ENCODE peak calls at places on chromosomes 12 and 14, in five cellular contexts. One of them, this sample, is unnamed.

GRCh38 chr12:87254371-87255030 is 774.7 kb downstream of the C12orf50 start:
- DNase-seq in mesothelial cell of epicardium: no peak
- DNase-seq in fibroblast of pulmonary artery: no peak
- DNase-seq in CD4-positive, alpha-beta T cell: no peak
- DNase-seq in AG09309: no peak
- DNase-seq in this sample: no peak

GRCh38 chr12:102567031-102567985 is 86.9 kb upstream of the IGF1 start:
- DNase-seq in fibroblast of pulmonary artery: peak; percentile 52
- DNase-seq in CD4-positive, alpha-beta T cell: no peak
- DNase-seq in mesothelial cell of epicardium: no peak
- DNase-seq in AG09309: peak; percentile 59
- DNase-seq in this sample: peak; percentile 57

GRCh38 chr12:89346741-89347324 is 5.5 kb downstream of the DUSP6 start:
- DNase-seq in CD4-positive, alpha-beta T cell: no peak
- DNase-seq in AG09309: no peak
- DNase-seq in mesothelial cell of epicardium: no peak
- DNase-seq in fibroblast of pulmonary artery: peak; percentile 94
- DNase-seq in this sample: peak; percentile 58

GRCh38 chr12:89762498-89763170 is 54.0 kb upstream of the ATP2B1 start:
- DNase-seq in mesothelial cell of epicardium: no peak
- DNase-seq in CD4-positive, alpha-beta T cell: no peak
- DNase-seq in fibroblast of pulmonary artery: no peak
- DNase-seq in AG09309: no peak
- DNase-seq in this sample: no peak

GRCh38 chr12:77064891-77065360 is 443 bp downstream of the E2F7 start:
- DNase-seq in CD4-positive, alpha-beta T cell: peak; percentile 3
- DNase-seq in mesothelial cell of epicardium: peak; percentile 19
- DNase-seq in AG09309: no peak
- DNase-seq in fibroblast of pulmonary artery: no peak
- DNase-seq in this sample: no peak

GRCh38 chr14:55115433-55115832 is 13.6 kb upstream of the LGALS3 start:
- DNase-seq in mesothelial cell of epicardium: no peak
- DNase-seq in CD4-positive, alpha-beta T cell: no peak
- DNase-seq in fibroblast of pulmonary artery: no peak
- DNase-seq in AG09309: no peak
- DNase-seq in this sample: no peak

GRCh38 chr14:56061051-56061450 is 57.2 kb upstream of the PELI2 start:
- DNase-seq in fibroblast of pulmonary artery: no peak
- DNase-seq in AG09309: no peak
- DNase-seq in CD4-positive, alpha-beta T cell: no peak
- DNase-seq in mesothelial cell of epicardium: no peak
- DNase-seq in this sample: no peak

GRCh38 chr12:21852251-21852650 is 77.7 kb upstream of the KCNJ8 start:
- DNase-seq in AG09309: no peak
- DNase-seq in mesothelial cell of epicardium: no peak
- DNase-seq in fibroblast of pulmonary artery: peak; percentile 35
- DNase-seq in CD4-positive, alpha-beta T cell: no peak
- DNase-seq in this sample: no peak

GRCh38 chr12:103839103-103839502 is 1.9 kb downstream of the NT5DC3 start:
- DNase-seq in AG09309: no peak
- DNase-seq in fibroblast of pulmonary artery: no peak
- DNase-seq in CD4-positive, alpha-beta T cell: no peak
- DNase-seq in mesothelial cell of epicardium: no peak
- DNase-seq in this sample: no peak

GRCh38 chr12:4742421-4742970 is 22.3 kb downstream of the GALNT8 start:
- DNase-seq in mesothelial cell of epicardium: no peak
- DNase-seq in CD4-positive, alpha-beta T cell: no peak
- DNase-seq in AG09309: no peak
- DNase-seq in fibroblast of pulmonary artery: no peak
- DNase-seq in this sample: no peak

GRCh38 chr12:26162905-26163304 is 32.5 kb upstream of the SSPN start:
- DNase-seq in fibroblast of pulmonary artery: no peak
- DNase-seq in AG09309: no peak
- DNase-seq in CD4-positive, alpha-beta T cell: no peak
- DNase-seq in mesothelial cell of epicardium: no peak
- DNase-seq in this sample: no peak

GRCh38 chr14:35402323-35403084 is 2.0 kb downstream of the NFKBIA start:
- DNase-seq in AG09309: no peak
- DNase-seq in fibroblast of pulmonary artery: peak; percentile 29
- DNase-seq in mesothelial cell of epicardium: no peak
- DNase-seq in CD4-positive, alpha-beta T cell: peak; percentile 40
- DNase-seq in this sample: no peak

GRCh38 chr12:14193623-14194022 is 171.9 kb upstream of the ATF7IP start:
- DNase-seq in fibroblast of pulmonary artery: no peak
- DNase-seq in mesothelial cell of epicardium: no peak
- DNase-seq in CD4-positive, alpha-beta T cell: no peak
- DNase-seq in AG09309: no peak
- DNase-seq in this sample: no peak

GRCh38 chr12:25792031-25792430 is 166.5 kb upstream of the RASSF8 start:
- DNase-seq in CD4-positive, alpha-beta T cell: no peak
- DNase-seq in AG09309: no peak
- DNase-seq in fibroblast of pulmonary artery: no peak
- DNase-seq in mesothelial cell of epicardium: no peak
- DNase-seq in this sample: no peak

GRCh38 chr12:48946206-48946605 is 11.1 kb downstream of the ARF3 start:
- DNase-seq in mesothelial cell of epicardium: no peak
- DNase-seq in CD4-positive, alpha-beta T cell: no peak
- DNase-seq in fibroblast of pulmonary artery: no peak
- DNase-seq in AG09309: no peak
- DNase-seq in this sample: no peak

GRCh38 chr14:69567563-69567962 is 7.1 kb downstream of the CCDC177 start:
- DNase-seq in mesothelial cell of epicardium: no peak
- DNase-seq in AG09309: no peak
- DNase-seq in CD4-positive, alpha-beta T cell: no peak
- DNase-seq in fibroblast of pulmonary artery: no peak
- DNase-seq in this sample: no peak

GRCh38 chr12:30500532-30500931 is 195.1 kb downstream of the IPO8 start:
- DNase-seq in AG09309: no peak
- DNase-seq in mesothelial cell of epicardium: no peak
- DNase-seq in fibroblast of pulmonary artery: no peak
- DNase-seq in CD4-positive, alpha-beta T cell: no peak
- DNase-seq in this sample: no peak

GRCh38 chr12:53046655-53047220 is 3.1 kb upstream of the TNS2 start:
- DNase-seq in fibroblast of pulmonary artery: peak; percentile 89
- DNase-seq in CD4-positive, alpha-beta T cell: no peak
- DNase-seq in AG09309: peak; percentile 74
- DNase-seq in mesothelial cell of epicardium: no peak
- DNase-seq in this sample: no peak

GRCh38 chr12:3004655-3005565 is 45.7 kb downstream of the TEAD4 start:
- DNase-seq in CD4-positive, alpha-beta T cell: no peak
- DNase-seq in AG09309: no peak
- DNase-seq in fibroblast of pulmonary artery: peak; percentile 7
- DNase-seq in mesothelial cell of epicardium: no peak
- DNase-seq in this sample: no peak
- TF ChIP-seq CTCF in CD4-positive, alpha-beta T cell: no peak
- TF ChIP-seq CTCF in AG09309: no peak
- TF ChIP-seq CTCF in fibroblast of pulmonary artery: peak; percentile 28
- TF ChIP-seq CTCF in mesothelial cell of epicardium: no peak
- TF ChIP-seq CTCF in this sample: peak; percentile 42

GRCh38 chr14:100524233-100524932 is 62.8 kb downstream of the BEGAIN start:
- DNase-seq in AG09309: no peak
- DNase-seq in fibroblast of pulmonary artery: no peak
- DNase-seq in mesothelial cell of epicardium: no peak
- DNase-seq in CD4-positive, alpha-beta T cell: no peak
- DNase-seq in this sample: no peak

GRCh38 chr14:100526057-100526456 is 61.2 kb downstream of the BEGAIN start:
- DNase-seq in CD4-positive, alpha-beta T cell: no peak
- DNase-seq in AG09309: no peak
- DNase-seq in mesothelial cell of epicardium: no peak
- DNase-seq in fibroblast of pulmonary artery: no peak
- DNase-seq in this sample: no peak

GRCh38 chr14:100525615-100526014 is 61.6 kb downstream of the BEGAIN start:
- DNase-seq in CD4-positive, alpha-beta T cell: no peak
- DNase-seq in mesothelial cell of epicardium: no peak
- DNase-seq in AG09309: no peak
- DNase-seq in fibroblast of pulmonary artery: no peak
- DNase-seq in this sample: no peak

GRCh38 chr14:100523536-100524025 is 63.6 kb downstream of the BEGAIN start:
- DNase-seq in CD4-positive, alpha-beta T cell: no peak
- DNase-seq in AG09309: no peak
- DNase-seq in fibroblast of pulmonary artery: no peak
- DNase-seq in mesothelial cell of epicardium: no peak
- DNase-seq in this sample: no peak

DNA sequence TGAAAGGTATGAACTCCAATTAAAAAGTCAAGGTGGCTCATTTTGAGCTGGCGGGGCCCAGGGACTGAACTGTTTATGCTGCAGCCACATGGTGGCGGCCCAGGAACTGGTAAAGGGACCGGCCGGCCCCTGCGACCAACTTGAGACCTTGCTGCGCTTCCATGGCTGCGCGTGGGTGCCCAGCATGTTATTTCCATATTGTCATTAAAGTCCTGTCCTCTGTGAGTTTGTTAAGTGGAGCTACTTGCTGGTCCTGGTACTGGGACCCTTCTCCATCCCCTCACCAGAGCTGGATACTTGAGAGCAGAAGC is 62.3 kb downstream of the BEGAIN start:
- DNase-seq in fibroblast of pulmonary artery: no peak
- DNase-seq in AG09309: no peak
- DNase-seq in mesothelial cell of epicardium: no peak
- DNase-seq in CD4-positive, alpha-beta T cell: peak; percentile 16
- DNase-seq in this sample: no peak
- TF ChIP-seq CTCF in fibroblast of pulmonary artery: no peak
- TF ChIP-seq CTCF in AG09309: peak; percentile 29
- TF ChIP-seq CTCF in mesothelial cell of epicardium: no peak
- TF ChIP-seq CTCF in CD4-positive, alpha-beta T cell: peak; percentile 55
- TF ChIP-seq CTCF in this sample: peak; percentile 33

DNA sequence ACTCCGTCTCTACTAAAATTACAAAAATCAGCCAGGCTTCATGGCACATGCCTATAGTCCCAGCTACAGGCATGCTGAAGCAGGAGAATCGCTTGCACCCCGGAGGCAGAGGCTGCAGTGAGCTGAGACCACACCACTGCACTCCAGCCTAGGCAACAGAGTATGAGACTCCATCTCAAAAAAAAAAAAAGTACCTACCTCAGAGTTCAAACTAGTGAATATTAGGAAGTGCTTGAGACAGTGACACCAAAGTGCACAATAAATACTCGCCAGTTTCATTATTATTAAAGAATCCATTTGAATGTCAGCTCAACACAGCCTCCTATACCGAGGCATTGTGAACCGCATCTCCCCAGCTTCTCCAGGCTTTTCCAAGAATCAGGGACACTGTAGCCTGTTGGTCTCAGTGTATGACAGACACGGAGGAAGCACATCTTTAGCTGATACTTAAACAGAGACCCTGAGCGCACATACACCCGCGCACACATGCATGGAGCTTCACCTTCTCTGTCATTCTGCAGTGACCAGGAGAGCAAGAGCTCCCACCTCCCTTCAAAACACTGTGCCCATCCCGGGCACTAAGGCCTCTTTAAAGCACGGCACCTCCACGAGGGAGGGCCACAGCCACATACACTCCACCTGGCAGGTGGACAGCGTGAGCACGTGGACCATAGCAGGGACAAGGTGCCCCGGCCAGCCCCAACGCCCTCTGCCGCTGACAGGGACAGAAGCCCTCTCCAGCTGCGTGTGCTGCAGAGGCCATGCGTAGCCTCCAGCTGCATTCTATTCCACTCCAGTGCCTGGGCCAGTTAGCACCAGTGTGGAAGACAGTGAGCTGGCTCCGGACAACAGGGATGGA is 5.2 kb downstream of the GAPDH start:
- DNase-seq in fibroblast of pulmonary artery: no peak
- DNase-seq in AG09309: no peak
- DNase-seq in CD4-positive, alpha-beta T cell: no peak
- DNase-seq in mesothelial cell of epicardium: no peak
- DNase-seq in this sample: no peak
- TF ChIP-seq CTCF in fibroblast of pulmonary artery: no peak
- TF ChIP-seq CTCF in AG09309: no peak
- TF ChIP-seq CTCF in CD4-positive, alpha-beta T cell: no peak
- TF ChIP-seq CTCF in mesothelial cell of epicardium: no peak
- TF ChIP-seq CTCF in this sample: no peak

GRCh38 chr14:89721330-89721729 is 233.2 kb downstream of the EFCAB11 start:
- DNase-seq in AG09309: no peak
- DNase-seq in mesothelial cell of epicardium: no peak
- DNase-seq in fibroblast of pulmonary artery: no peak
- DNase-seq in CD4-positive, alpha-beta T cell: no peak
- DNase-seq in this sample: no peak
- TF ChIP-seq CTCF in AG09309: no peak
- TF ChIP-seq CTCF in mesothelial cell of epicardium: no peak
- TF ChIP-seq CTCF in fibroblast of pulmonary artery: no peak
- TF ChIP-seq CTCF in CD4-positive, alpha-beta T cell: no peak
- TF ChIP-seq CTCF in this sample: no peak

GRCh38 chr14:93049867-93050331 is 65.8 kb downstream of the ITPK1 start:
- DNase-seq in mesothelial cell of epicardium: no peak
- DNase-seq in fibroblast of pulmonary artery: peak; percentile 56
- DNase-seq in CD4-positive, alpha-beta T cell: no peak
- DNase-seq in AG09309: no peak
- DNase-seq in this sample: no peak
- TF ChIP-seq CTCF in mesothelial cell of epicardium: no peak
- TF ChIP-seq CTCF in fibroblast of pulmonary artery: no peak
- TF ChIP-seq CTCF in CD4-positive, alpha-beta T cell: no peak
- TF ChIP-seq CTCF in AG09309: no peak
- TF ChIP-seq CTCF in this sample: peak; percentile 3

GRCh38 chr12:124510301-124510970 is 57.0 kb downstream of the NCOR2 start:
- DNase-seq in mesothelial cell of epicardium: no peak
- DNase-seq in AG09309: no peak
- DNase-seq in CD4-positive, alpha-beta T cell: no peak
- DNase-seq in fibroblast of pulmonary artery: no peak
- DNase-seq in this sample: no peak
- TF ChIP-seq CTCF in mesothelial cell of epicardium: no peak
- TF ChIP-seq CTCF in AG09309: no peak
- TF ChIP-seq CTCF in CD4-positive, alpha-beta T cell: no peak
- TF ChIP-seq CTCF in fibroblast of pulmonary artery: no peak
- TF ChIP-seq CTCF in this sample: peak; percentile 21

GRCh38 chr12:85955127-85955526 is 81.0 kb downstream of the NTS start:
- DNase-seq in CD4-positive, alpha-beta T cell: no peak
- DNase-seq in fibroblast of pulmonary artery: peak; percentile 45
- DNase-seq in mesothelial cell of epicardium: no peak
- DNase-seq in AG09309: no peak
- DNase-seq in this sample: no peak
- TF ChIP-seq CTCF in CD4-positive, alpha-beta T cell: no peak
- TF ChIP-seq CTCF in fibroblast of pulmonary artery: peak; percentile 41
- TF ChIP-seq CTCF in mesothelial cell of epicardium: peak; percentile 63
- TF ChIP-seq CTCF in AG09309: no peak
- TF ChIP-seq CTCF in this sample: peak; percentile 31

GRCh38 chr12:95115641-95116040 is 42.2 kb upstream of the NR2C1 start:
- DNase-seq in CD4-positive, alpha-beta T cell: no peak
- DNase-seq in AG09309: no peak
- DNase-seq in fibroblast of pulmonary artery: no peak
- DNase-seq in mesothelial cell of epicardium: no peak
- DNase-seq in this sample: no peak
- TF ChIP-seq CTCF in CD4-positive, alpha-beta T cell: no peak
- TF ChIP-seq CTCF in AG09309: no peak
- TF ChIP-seq CTCF in fibroblast of pulmonary artery: no peak
- TF ChIP-seq CTCF in mesothelial cell of epicardium: no peak
- TF ChIP-seq CTCF in this sample: no peak